ENCODE peak calls at places on chromosomes 3 and 15, in five cellular contexts. A is sigmoid colon, R is prostate gland, L is transverse colon, K is Panc1. D is an unnamed sample.
A peak's percentile ranks its signal among the peaks of the same experiment; 100 is the strongest.

GRCh38 chr3:171101982-171102610 is 75.6 kb upstream of the SLC2A2 start:
- DNase-seq in R (no peak), L (no peak), A (no peak), K (no peak), D (no peak)

GRCh38 chr3:191499307-191500125 is 38.6 kb downstream of the PYDC2 start:
- DNase-seq in A (peak; percentile 59), R (peak; percentile 21), K (no peak), L (peak; percentile 8), D (no peak)

GRCh38 chr3:38374221-38374620 is 27.6 kb downstream of the XYLB start:
- DNase-seq in K (no peak), L (no peak), A (no peak), R (no peak), D (peak; percentile 84)

GRCh38 chr15:39719109-39719508 is 63.5 kb downstream of the FSIP1 start:
- DNase-seq in L (no peak), A (no peak), R (no peak), K (no peak), D (no peak)

GRCh38 chr15:65927545-65927944 is 58.3 kb downstream of the RAB11A start:
- DNase-seq in A (no peak), K (no peak), L (no peak), R (no peak), D (no peak)

GRCh38 chr15:66733976-66734375 is 31.9 kb downstream of the SMAD6 start:
- DNase-seq in K (no peak), A (peak; percentile 65), R (no peak), L (no peak), D (no peak)

GRCh38 chr3:99357131-99357530 is 281.3 kb upstream of the COL8A1 start:
- DNase-seq in K (no peak), R (no peak), L (no peak), A (no peak), D (no peak)

GRCh38 chr3:45123841-45124269 is 22.3 kb downstream of the CDCP1 start:
- DNase-seq in L (no peak), A (no peak), R (no peak), K (peak; percentile 92), D (no peak)

GRCh38 chr3:134838599-134838998 is 43.5 kb downstream of the EPHB1 start:
- DNase-seq in R (no peak), K (no peak), L (no peak), A (no peak), D (no peak)

GRCh38 chr3:123789160-123789559 is 95.0 kb downstream of the MYLK start:
- DNase-seq in L (no peak), A (no peak), K (no peak), R (no peak), D (no peak)

GRCh38 chr3:123791417-123791816 is 92.7 kb downstream of the MYLK start:
- DNase-seq in R (no peak), A (no peak), K (no peak), L (no peak), D (no peak)

GRCh38 chr3:123791073-123791370 is 93.1 kb downstream of the MYLK start:
- DNase-seq in L (no peak), K (no peak), A (no peak), R (no peak), D (no peak)

GRCh38 chr3:123789760-123790159 is 94.4 kb downstream of the MYLK start:
- DNase-seq in L (no peak), R (no peak), K (no peak), A (no peak), D (no peak)

GRCh38 chr3:123790254-123791072 is 93.7 kb downstream of the MYLK start:
- DNase-seq in R (no peak), L (no peak), K (no peak), A (no peak), D (no peak)
- TF ChIP-seq CTCF in R (no peak), L (no peak), K (no peak), A (no peak), D (no peak)

DNA sequence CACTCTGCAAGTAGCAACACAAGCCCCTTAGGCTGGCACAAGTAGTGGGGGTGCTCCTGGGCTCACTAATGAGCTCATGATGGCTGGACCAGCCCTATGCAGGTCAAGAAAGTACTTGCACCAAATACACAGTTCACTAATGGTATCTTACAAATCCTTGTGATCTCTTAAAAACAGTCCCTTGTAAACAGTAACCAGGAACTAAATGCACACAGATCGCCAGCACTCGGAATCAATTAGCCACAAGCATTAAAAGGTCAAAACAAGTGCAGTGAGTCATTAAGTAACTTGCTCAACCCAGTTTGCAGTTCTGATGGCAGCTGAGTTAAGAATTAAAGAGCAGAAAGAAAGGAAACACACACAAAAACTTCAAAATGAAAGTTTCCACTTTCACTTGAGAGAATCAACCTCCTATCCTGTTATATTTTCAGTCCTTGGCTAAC is 43.2 kb downstream of the ARHGEF3 start:
- DNase-seq in L (no peak), R (peak; percentile 14), A (no peak), K (no peak), D (no peak)
- TF ChIP-seq POLR2AphosphoS5 in L (no peak), R (peak; percentile 44), A (no peak), K (no peak), D (peak; percentile 74)

DNA sequence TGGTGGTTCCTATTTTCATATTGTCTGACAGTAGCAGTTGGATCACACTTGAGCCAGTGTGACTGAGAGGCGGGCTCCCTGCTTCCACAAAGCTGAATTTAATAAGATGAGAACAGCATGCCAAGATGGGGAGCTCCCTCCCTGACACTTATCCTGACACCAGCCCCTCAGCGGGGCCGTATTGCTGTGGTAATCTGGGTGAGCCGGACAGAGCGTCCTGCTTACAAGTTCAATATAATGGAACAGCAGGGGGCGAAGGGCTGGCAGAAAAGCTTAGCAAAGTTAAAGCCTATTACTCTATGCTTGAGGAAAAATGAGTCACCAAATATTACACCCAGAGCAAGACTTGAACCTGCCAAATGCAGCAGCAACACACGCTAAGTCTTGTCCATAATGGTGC is 163.9 kb upstream of the CMC1 start:
- DNase-seq in L (no peak), K (no peak), A (no peak), R (no peak), D (no peak)
- TF ChIP-seq CTCF in L (no peak), K (no peak), A (no peak), R (no peak), D (no peak)

DNA sequence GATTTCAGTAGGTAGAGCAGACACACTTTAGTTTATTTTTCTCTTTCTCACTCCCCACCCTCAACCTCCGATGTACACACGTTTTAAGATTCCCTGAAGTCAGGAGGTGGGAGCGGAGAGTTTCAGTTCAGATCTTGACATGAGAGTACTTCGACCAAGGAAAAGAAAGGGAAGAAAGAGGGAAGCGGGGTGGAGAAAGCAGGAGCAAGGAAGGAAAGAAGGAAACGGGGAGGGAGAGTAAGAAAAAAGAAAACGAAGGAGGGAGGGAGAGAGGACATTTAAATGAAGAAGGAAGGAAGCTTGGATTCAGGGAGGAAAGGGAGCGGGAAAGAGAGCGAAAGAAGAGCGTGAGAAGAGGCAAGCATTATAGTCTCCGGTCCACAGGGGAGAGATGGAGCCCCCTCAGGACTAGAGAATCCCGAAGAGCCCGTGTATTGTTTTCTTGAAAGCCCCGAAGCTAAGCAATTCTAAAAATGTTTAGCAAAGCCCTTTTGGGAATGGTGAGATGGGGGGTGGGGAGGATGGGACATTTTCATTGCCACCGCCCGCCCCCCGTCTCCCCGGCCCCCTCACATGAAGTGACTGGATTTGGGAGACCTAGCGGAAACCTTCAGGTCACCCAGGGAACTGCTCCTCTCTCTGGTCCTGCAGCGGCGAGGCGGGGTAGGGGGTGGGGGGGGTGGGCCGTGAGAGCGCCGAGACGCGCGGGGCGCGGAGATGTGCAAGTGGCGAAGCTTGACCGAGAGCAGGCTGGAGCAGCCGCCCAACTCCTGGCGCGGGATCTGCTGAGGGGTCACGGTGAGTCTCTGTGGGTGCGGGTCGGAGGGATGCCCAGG is 942 bp upstream of the MME start:
- DNase-seq in K (no peak), A (no peak), R (no peak), L (no peak), D (no peak)
- TF ChIP-seq POLR2AphosphoS5 in K (no peak), A (no peak), R (no peak), L (no peak), D (no peak)

DNA sequence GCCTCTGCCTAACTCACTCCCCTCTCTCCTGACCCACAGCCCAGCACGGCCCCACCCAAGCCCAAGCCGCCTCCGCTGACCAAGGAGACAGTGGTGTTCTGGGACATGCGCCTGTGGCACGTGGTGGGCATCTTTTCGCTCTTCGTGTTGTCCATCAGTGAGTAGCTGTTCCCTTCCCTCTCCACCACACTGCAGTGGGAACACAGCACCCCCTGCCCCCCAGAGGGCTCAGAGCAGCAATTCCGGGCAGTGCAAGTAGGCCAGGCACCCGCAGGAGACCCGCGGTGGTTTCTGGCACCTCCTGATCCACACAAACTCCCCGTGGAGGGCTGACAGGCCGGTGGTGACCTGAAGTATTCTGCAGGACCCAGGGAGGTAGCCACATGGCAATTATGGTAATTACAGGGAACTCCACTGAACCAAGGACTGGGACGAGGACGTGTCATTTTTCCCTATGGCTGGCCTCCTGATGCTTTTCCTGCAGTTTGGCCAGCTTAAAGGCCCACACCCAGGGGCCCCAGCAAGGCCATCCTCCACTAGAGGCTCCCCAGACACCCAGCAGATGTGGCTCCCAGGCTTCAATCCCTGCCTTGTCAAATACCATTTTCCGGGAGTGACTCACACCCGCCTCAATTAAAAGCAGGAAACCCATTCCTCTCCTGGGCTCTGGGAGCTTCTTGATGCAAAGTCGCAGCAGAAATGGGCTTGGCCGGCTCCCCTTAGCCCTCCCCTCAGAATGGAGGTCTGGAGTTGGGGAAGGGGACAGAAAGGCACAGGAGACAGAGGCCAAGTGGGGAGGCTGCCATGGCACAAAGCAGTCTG is 4.8 kb downstream of the TMIE start:
- DNase-seq in K (no peak), R (no peak), L (peak; percentile 14), A (peak; percentile 58), D (no peak)
- TF ChIP-seq CTCF in K (no peak), R (no peak), L (no peak), A (no peak), D (no peak)

DNA sequence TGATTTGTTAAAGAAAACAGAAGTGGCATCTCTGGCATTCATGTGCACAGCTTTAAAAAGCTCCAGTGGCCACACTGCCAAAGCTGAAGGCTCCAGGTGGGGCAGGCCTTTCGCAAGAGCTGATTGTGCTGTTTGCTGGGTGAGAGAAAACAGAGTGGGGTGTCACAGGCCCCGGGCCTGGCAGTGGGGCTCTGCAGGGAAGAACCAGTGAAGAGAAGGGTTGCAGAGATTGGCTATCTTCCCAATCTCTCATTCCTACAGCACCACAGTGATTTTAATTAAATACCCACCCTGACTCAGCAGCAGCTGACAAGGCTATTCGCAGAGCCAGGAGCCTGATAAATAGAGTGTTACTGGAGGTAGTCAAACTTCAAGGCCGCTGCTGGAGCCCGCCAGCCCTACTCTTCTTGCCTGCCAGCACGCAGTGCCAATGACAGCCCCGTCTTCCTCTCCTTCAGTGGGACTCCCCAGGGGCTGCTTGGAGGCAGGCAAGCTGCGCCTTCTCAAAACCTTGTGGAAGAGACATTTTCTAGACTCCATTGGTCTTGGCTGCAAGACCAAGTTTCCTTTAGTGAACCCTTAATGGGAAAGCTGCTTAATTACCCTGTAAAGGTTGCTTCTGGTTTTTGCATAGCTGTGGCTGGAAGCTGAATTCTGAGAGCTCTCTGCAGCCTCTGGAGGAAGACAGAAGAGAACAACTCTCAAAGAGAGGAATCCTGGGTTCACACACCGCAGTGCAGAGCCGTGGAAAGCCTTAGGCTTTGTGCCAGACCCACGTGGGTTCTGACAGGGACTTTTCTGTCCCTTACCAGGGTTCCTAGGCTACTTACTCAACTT is 225.8 kb upstream of the SLCO3A1 start:
- DNase-seq in K (no peak), R (no peak), A (peak; percentile 80), L (peak; percentile 11), D (no peak)
- TF ChIP-seq POLR2AphosphoS5 in K (no peak), R (no peak), A (peak; percentile 67), L (peak; percentile 45), D (no peak)